ENCODE peak calls at places on chromosome 4, in four cellular contexts. One of them, this sample, is unnamed.

GRCh38 chr4:37531156-37531555 is 155.0 kb downstream of the RELL1 start:
- DNase-seq in EL: peak; percentile 19
- DNase-seq in AG08396: no peak
- DNase-seq in activated CD4-positive, alpha-beta memory T cell treated with anti-CD3 and anti-CD28 coated beads for 36 hours: no peak
- DNase-seq in this sample: no peak

GRCh38 chr4:28225689-28226353 is 1365.2 kb downstream of the STIM2 start:
- DNase-seq in EL: peak; percentile 10
- DNase-seq in AG08396: no peak
- DNase-seq in activated CD4-positive, alpha-beta memory T cell treated with anti-CD3 and anti-CD28 coated beads for 36 hours: no peak
- DNase-seq in this sample: no peak

GRCh38 chr4:53128959-53129358 is 236.9 kb downstream of the SCFD2 start:
- DNase-seq in EL: no peak
- DNase-seq in AG08396: no peak
- DNase-seq in activated CD4-positive, alpha-beta memory T cell treated with anti-CD3 and anti-CD28 coated beads for 36 hours: no peak
- DNase-seq in this sample: peak; percentile 80

GRCh38 chr4:41859106-41859505 is 76.1 kb upstream of the TMEM33 start:
- DNase-seq in EL: no peak
- DNase-seq in AG08396: no peak
- DNase-seq in activated CD4-positive, alpha-beta memory T cell treated with anti-CD3 and anti-CD28 coated beads for 36 hours: no peak
- DNase-seq in this sample: no peak

GRCh38 chr4:41933997-41934812 is 1.0 kb upstream of the TMEM33 start:
- DNase-seq in EL: no peak
- DNase-seq in AG08396: no peak
- DNase-seq in activated CD4-positive, alpha-beta memory T cell treated with anti-CD3 and anti-CD28 coated beads for 36 hours: no peak
- DNase-seq in this sample: no peak

GRCh38 chr4:95129708-95130343 is 372.1 kb downstream of the BMPR1B start:
- DNase-seq in EL: peak; percentile 86
- DNase-seq in AG08396: peak; percentile 76
- DNase-seq in activated CD4-positive, alpha-beta memory T cell treated with anti-CD3 and anti-CD28 coated beads for 36 hours: no peak
- DNase-seq in this sample: peak; percentile 42

GRCh38 chr4:128907966-128908365 is 98.5 kb downstream of the JADE1 start:
- DNase-seq in EL: no peak
- DNase-seq in AG08396: no peak
- DNase-seq in activated CD4-positive, alpha-beta memory T cell treated with anti-CD3 and anti-CD28 coated beads for 36 hours: no peak
- DNase-seq in this sample: no peak

GRCh38 chr4:136562842-136563241 is 969.5 kb downstream of the PCDH18 start:
- DNase-seq in EL: peak; percentile 41
- DNase-seq in AG08396: no peak
- DNase-seq in activated CD4-positive, alpha-beta memory T cell treated with anti-CD3 and anti-CD28 coated beads for 36 hours: no peak
- DNase-seq in this sample: no peak

GRCh38 chr4:7557447-7557846 is 122.7 kb upstream of the PSAPL1 start:
- DNase-seq in EL: peak; percentile 91
- DNase-seq in AG08396: peak; percentile 68
- DNase-seq in activated CD4-positive, alpha-beta memory T cell treated with anti-CD3 and anti-CD28 coated beads for 36 hours: no peak
- DNase-seq in this sample: no peak

GRCh38 chr4:25060586-25061340 is 30.0 kb upstream of the LGI2 start:
- DNase-seq in EL: no peak
- DNase-seq in AG08396: no peak
- DNase-seq in activated CD4-positive, alpha-beta memory T cell treated with anti-CD3 and anti-CD28 coated beads for 36 hours: no peak
- DNase-seq in this sample: no peak

GRCh38 chr4:110959041-110959643 is 336.3 kb upstream of the PITX2 start:
- DNase-seq in EL: peak; percentile 29
- DNase-seq in AG08396: no peak
- DNase-seq in activated CD4-positive, alpha-beta memory T cell treated with anti-CD3 and anti-CD28 coated beads for 36 hours: no peak
- DNase-seq in this sample: no peak

GRCh38 chr4:183337349-183337748 is 15.1 kb upstream of the CLDN24 start:
- DNase-seq in EL: no peak
- DNase-seq in AG08396: no peak
- DNase-seq in activated CD4-positive, alpha-beta memory T cell treated with anti-CD3 and anti-CD28 coated beads for 36 hours: no peak
- DNase-seq in this sample: no peak

GRCh38 chr4:67451464-67451863 is 93.8 kb downstream of the CENPC start:
- DNase-seq in EL: peak; percentile 20
- DNase-seq in AG08396: no peak
- DNase-seq in activated CD4-positive, alpha-beta memory T cell treated with anti-CD3 and anti-CD28 coated beads for 36 hours: no peak
- DNase-seq in this sample: no peak

GRCh38 chr4:11367371-11367770 is 61.3 kb downstream of the HS3ST1 start:
- DNase-seq in EL: no peak
- DNase-seq in AG08396: no peak
- DNase-seq in activated CD4-positive, alpha-beta memory T cell treated with anti-CD3 and anti-CD28 coated beads for 36 hours: no peak
- DNase-seq in this sample: peak; percentile 52

GRCh38 chr4:123298798-123299197 is 97.8 kb upstream of the SPRY1 start:
- DNase-seq in EL: peak; percentile 38
- DNase-seq in AG08396: no peak
- DNase-seq in activated CD4-positive, alpha-beta memory T cell treated with anti-CD3 and anti-CD28 coated beads for 36 hours: no peak
- DNase-seq in this sample: no peak

GRCh38 chr4:28508649-28509048 is 1648.0 kb downstream of the STIM2 start:
- DNase-seq in EL: no peak
- DNase-seq in AG08396: no peak
- DNase-seq in activated CD4-positive, alpha-beta memory T cell treated with anti-CD3 and anti-CD28 coated beads for 36 hours: no peak
- DNase-seq in this sample: no peak

GRCh38 chr4:37788782-37789181 is 37.7 kb upstream of the PGM2 start:
- DNase-seq in EL: no peak
- DNase-seq in AG08396: no peak
- DNase-seq in activated CD4-positive, alpha-beta memory T cell treated with anti-CD3 and anti-CD28 coated beads for 36 hours: no peak
- DNase-seq in this sample: no peak

GRCh38 chr4:147244786-147245185 is 236.1 kb upstream of the EDNRA start:
- DNase-seq in EL: no peak
- DNase-seq in AG08396: no peak
- DNase-seq in activated CD4-positive, alpha-beta memory T cell treated with anti-CD3 and anti-CD28 coated beads for 36 hours: no peak
- DNase-seq in this sample: no peak

GRCh38 chr4:143402776-143403550 is 66.3 kb downstream of the GAB1 start:
- DNase-seq in EL: no peak
- DNase-seq in AG08396: no peak
- DNase-seq in activated CD4-positive, alpha-beta memory T cell treated with anti-CD3 and anti-CD28 coated beads for 36 hours: no peak
- DNase-seq in this sample: no peak

GRCh38 chr4:7526491-7526890 is 91.8 kb upstream of the PSAPL1 start:
- DNase-seq in EL: no peak
- DNase-seq in AG08396: no peak
- DNase-seq in activated CD4-positive, alpha-beta memory T cell treated with anti-CD3 and anti-CD28 coated beads for 36 hours: no peak
- DNase-seq in this sample: no peak

GRCh38 chr4:74875451-74875850 is 57.5 kb upstream of the PARM1 start:
- DNase-seq in EL: no peak
- DNase-seq in AG08396: no peak
- DNase-seq in activated CD4-positive, alpha-beta memory T cell treated with anti-CD3 and anti-CD28 coated beads for 36 hours: no peak
- DNase-seq in this sample: no peak

GRCh38 chr4:149370002-149370401 is 445.6 kb downstream of the IQCM start:
- DNase-seq in EL: no peak
- DNase-seq in AG08396: no peak
- DNase-seq in activated CD4-positive, alpha-beta memory T cell treated with anti-CD3 and anti-CD28 coated beads for 36 hours: no peak
- DNase-seq in this sample: no peak

GRCh38 chr4:184644553-184645307 is 4.5 kb downstream of the CASP3 start:
- DNase-seq in EL: peak; percentile 62
- DNase-seq in AG08396: no peak
- DNase-seq in activated CD4-positive, alpha-beta memory T cell treated with anti-CD3 and anti-CD28 coated beads for 36 hours: peak; percentile 55
- DNase-seq in this sample: no peak